ENCODE peak calls at places on chromosomes 11 and 22, in nine cellular contexts. One of them, this sample, is unnamed.
A peak's percentile ranks its signal among the peaks of the same experiment; 100 is the strongest.

GRCh38 chr11:128029219-128029722 is 558.1 kb downstream of the ETS1 start:
- DNase-seq in AG04450: no peak
- DNase-seq in sigmoid colon: no peak
- DNase-seq in A549: no peak
- DNase-seq in GM13977: no peak
- DNase-seq in ovary: no peak
- DNase-seq in fibroblast of lung: no peak
- DNase-seq in GM20000: no peak
- DNase-seq in GM23338: no peak
- DNase-seq in this sample: no peak

GRCh38 chr11:59263225-59263894 is 50.6 kb upstream of the MPEG1 start:
- DNase-seq in AG04450: no peak
- DNase-seq in sigmoid colon: no peak
- DNase-seq in A549: no peak
- DNase-seq in GM13977: no peak
- DNase-seq in ovary: no peak
- DNase-seq in fibroblast of lung: no peak
- DNase-seq in GM20000: no peak
- DNase-seq in GM23338: peak; percentile 68
- DNase-seq in this sample: no peak

GRCh38 chr11:126963603-126964353 is 36.8 kb downstream of the KIRREL3 start:
- DNase-seq in AG04450: no peak
- DNase-seq in sigmoid colon: no peak
- DNase-seq in A549: peak; percentile 88
- DNase-seq in GM13977: no peak
- DNase-seq in ovary: no peak
- DNase-seq in fibroblast of lung: no peak
- DNase-seq in GM20000: no peak
- DNase-seq in GM23338: no peak
- DNase-seq in this sample: no peak

GRCh38 chr11:129436573-129436972 is 60.9 kb downstream of the BARX2 start:
- DNase-seq in AG04450: no peak
- DNase-seq in sigmoid colon: no peak
- DNase-seq in A549: no peak
- DNase-seq in GM13977: no peak
- DNase-seq in ovary: no peak
- DNase-seq in fibroblast of lung: no peak
- DNase-seq in GM20000: no peak
- DNase-seq in GM23338: no peak
- DNase-seq in this sample: no peak

GRCh38 chr11:72670041-72670440 is 4.2 kb downstream of the PDE2A start:
- DNase-seq in AG04450: no peak
- DNase-seq in sigmoid colon: no peak
- DNase-seq in A549: no peak
- DNase-seq in GM13977: no peak
- DNase-seq in ovary: no peak
- DNase-seq in fibroblast of lung: no peak
- DNase-seq in GM20000: no peak
- DNase-seq in GM23338: peak; percentile 75
- DNase-seq in this sample: no peak

GRCh38 chr11:26569646-26570045 is 2.4 kb downstream of the MUC15 start:
- DNase-seq in AG04450: no peak
- DNase-seq in sigmoid colon: no peak
- DNase-seq in A549: no peak
- DNase-seq in GM13977: no peak
- DNase-seq in ovary: no peak
- DNase-seq in fibroblast of lung: no peak
- DNase-seq in GM20000: no peak
- DNase-seq in GM23338: no peak
- DNase-seq in this sample: no peak

GRCh38 chr22:42682113-42682851 is 33.1 kb upstream of the CYB5R3 start:
- DNase-seq in AG04450: no peak
- DNase-seq in sigmoid colon: no peak
- DNase-seq in A549: no peak
- DNase-seq in GM13977: no peak
- DNase-seq in ovary: no peak
- DNase-seq in fibroblast of lung: no peak
- DNase-seq in GM20000: no peak
- DNase-seq in GM23338: no peak
- DNase-seq in this sample: no peak

GRCh38 chr22:19962909-19963806 is 21.5 kb upstream of the TXNRD2 start:
- DNase-seq in AG04450: no peak
- DNase-seq in sigmoid colon: no peak
- DNase-seq in A549: no peak
- DNase-seq in GM13977: no peak
- DNase-seq in ovary: no peak
- DNase-seq in fibroblast of lung: no peak
- DNase-seq in GM20000: no peak
- DNase-seq in GM23338: peak; percentile 86
- DNase-seq in this sample: no peak

GRCh38 chr11:20050551-20051333 is 109.5 kb downstream of the DBX1 start:
- DNase-seq in AG04450: no peak
- DNase-seq in sigmoid colon: no peak
- DNase-seq in A549: no peak
- DNase-seq in GM13977: no peak
- DNase-seq in ovary: no peak
- DNase-seq in fibroblast of lung: no peak
- DNase-seq in GM20000: no peak
- DNase-seq in GM23338: peak; percentile 75
- DNase-seq in this sample: no peak

GRCh38 chr11:23540101-23540561 is 679.9 kb upstream of the CCDC179 start:
- DNase-seq in AG04450: peak; percentile 18
- DNase-seq in sigmoid colon: peak; percentile 44
- DNase-seq in A549: peak; percentile 27
- DNase-seq in GM13977: peak; percentile 28
- DNase-seq in ovary: no peak
- DNase-seq in fibroblast of lung: peak; percentile 53
- DNase-seq in GM20000: peak; percentile 53
- DNase-seq in GM23338: peak; percentile 72
- DNase-seq in this sample: peak; percentile 12

GRCh38 chr11:75186999-75187398 is 36.1 kb downstream of the SLCO2B1 start:
- DNase-seq in AG04450: no peak
- DNase-seq in sigmoid colon: no peak
- DNase-seq in A549: no peak
- DNase-seq in GM13977: no peak
- DNase-seq in ovary: no peak
- DNase-seq in fibroblast of lung: no peak
- DNase-seq in GM20000: no peak
- DNase-seq in GM23338: no peak
- DNase-seq in this sample: no peak

GRCh38 chr11:107011977-107012376 is 6.3 kb downstream of the GUCY1A2 start:
- DNase-seq in AG04450: no peak
- DNase-seq in sigmoid colon: no peak
- DNase-seq in A549: no peak
- DNase-seq in GM13977: no peak
- DNase-seq in ovary: no peak
- DNase-seq in fibroblast of lung: peak; percentile 54
- DNase-seq in GM20000: no peak
- DNase-seq in GM23338: no peak
- DNase-seq in this sample: no peak

GRCh38 chr11:35525501-35526175 is at the start of gene PAMR1:
- DNase-seq in AG04450: peak; percentile 65
- DNase-seq in sigmoid colon: peak; percentile 89
- DNase-seq in A549: no peak
- DNase-seq in GM13977: peak; percentile 42
- DNase-seq in ovary: peak; percentile 21
- DNase-seq in fibroblast of lung: peak; percentile 73
- DNase-seq in GM20000: peak; percentile 21
- DNase-seq in GM23338: peak; percentile 89
- DNase-seq in this sample: no peak

GRCh38 chr22:50732681-50733080 is 5.3 kb upstream of the ACR start:
- DNase-seq in AG04450: no peak
- DNase-seq in sigmoid colon: no peak
- DNase-seq in A549: no peak
- DNase-seq in GM13977: no peak
- DNase-seq in ovary: peak; percentile 3
- DNase-seq in fibroblast of lung: no peak
- DNase-seq in GM20000: no peak
- DNase-seq in GM23338: no peak
- DNase-seq in this sample: no peak

GRCh38 chr11:1916132-1916985 is 3.1 kb upstream of the TNNT3 start:
- DNase-seq in AG04450: no peak
- DNase-seq in sigmoid colon: no peak
- DNase-seq in A549: no peak
- DNase-seq in GM13977: peak; percentile 74
- DNase-seq in ovary: no peak
- DNase-seq in fibroblast of lung: no peak
- DNase-seq in GM20000: peak; percentile 69
- DNase-seq in GM23338: no peak
- DNase-seq in this sample: no peak

GRCh38 chr11:15189189-15189588 is 74.5 kb downstream of the INSC start:
- DNase-seq in AG04450: no peak
- DNase-seq in sigmoid colon: no peak
- DNase-seq in A549: no peak
- DNase-seq in GM13977: no peak
- DNase-seq in ovary: no peak
- DNase-seq in fibroblast of lung: no peak
- DNase-seq in GM20000: no peak
- DNase-seq in GM23338: no peak
- DNase-seq in this sample: no peak

GRCh38 chr11:33987975-33988580 is 63.5 kb upstream of the CAPRIN1 start:
- DNase-seq in AG04450: peak; percentile 49
- DNase-seq in sigmoid colon: peak; percentile 80
- DNase-seq in A549: peak; percentile 88
- DNase-seq in GM13977: peak; percentile 74
- DNase-seq in ovary: peak; percentile 35
- DNase-seq in fibroblast of lung: peak; percentile 90
- DNase-seq in GM20000: peak; percentile 82
- DNase-seq in GM23338: peak; percentile 95
- DNase-seq in this sample: peak; percentile 79

DNA sequence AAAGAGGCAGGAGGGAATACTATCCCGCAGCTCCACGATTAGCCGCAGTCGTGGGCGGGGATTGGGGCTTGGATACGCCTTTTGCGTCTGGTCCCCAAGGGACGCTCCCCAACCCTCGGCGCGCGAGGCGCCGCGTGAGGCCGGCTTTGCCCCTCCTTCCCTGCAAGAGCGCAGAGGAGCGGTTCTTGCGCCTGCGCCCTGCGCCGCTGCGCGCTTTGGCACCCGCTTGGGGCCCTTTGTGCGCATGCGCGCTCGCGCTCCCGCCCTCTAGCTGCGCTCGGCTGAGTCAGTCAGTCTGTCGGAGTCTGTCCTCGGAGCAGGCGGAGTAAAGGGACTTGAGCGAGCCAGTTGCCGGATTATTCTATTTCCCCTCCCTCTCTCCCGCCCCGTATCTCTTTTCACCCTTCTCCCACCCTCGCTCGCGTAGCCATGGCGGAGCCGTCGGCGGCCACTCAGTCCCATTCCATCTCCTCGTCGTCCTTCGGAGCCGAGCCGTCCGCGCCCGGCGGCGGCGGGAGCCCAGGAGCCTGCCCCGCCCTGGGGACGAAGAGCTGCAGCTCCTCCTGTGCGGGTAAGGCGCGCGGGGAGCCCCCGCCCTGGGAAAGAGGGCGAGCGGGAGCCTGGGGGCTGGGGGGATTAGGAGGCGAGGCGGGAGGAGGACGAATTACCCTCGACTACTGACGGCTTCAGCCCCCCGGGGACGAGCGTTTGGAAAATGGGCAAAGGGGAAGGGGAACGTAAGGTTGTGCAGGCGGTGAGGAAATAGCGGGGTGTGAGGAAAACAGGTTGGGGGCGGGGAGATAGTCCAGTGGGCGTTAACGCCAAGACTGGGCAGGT is at the start of gene RTN3:
- DNase-seq in AG04450: peak; percentile 97
- DNase-seq in sigmoid colon: peak; percentile 98
- DNase-seq in A549: peak; percentile 99
- DNase-seq in GM13977: peak; percentile 97
- DNase-seq in ovary: peak; percentile 99
- DNase-seq in fibroblast of lung: peak; percentile 98
- DNase-seq in GM20000: peak; percentile 97
- DNase-seq in GM23338: peak; percentile 98
- DNase-seq in this sample: peak; percentile 97
- TF ChIP-seq CTCF in AG04450: no peak
- TF ChIP-seq CTCF in sigmoid colon: no peak
- TF ChIP-seq CTCF in A549: no peak
- TF ChIP-seq CTCF in GM13977: no peak
- TF ChIP-seq CTCF in ovary: no peak
- TF ChIP-seq CTCF in fibroblast of lung: no peak
- TF ChIP-seq CTCF in GM20000: no peak
- TF ChIP-seq CTCF in GM23338: peak; percentile 28
- TF ChIP-seq CTCF in this sample: no peak

GRCh38 chr11:46346886-46347636 is at the start of gene DGKZ:
- DNase-seq in AG04450: no peak
- DNase-seq in sigmoid colon: peak; percentile 93
- DNase-seq in A549: peak; percentile 82
- DNase-seq in GM13977: peak; percentile 95
- DNase-seq in ovary: peak; percentile 94
- DNase-seq in fibroblast of lung: peak; percentile 73
- DNase-seq in GM20000: peak; percentile 97
- DNase-seq in GM23338: peak; percentile 80
- DNase-seq in this sample: peak; percentile 86
- TF ChIP-seq CTCF in AG04450: peak; percentile 49
- TF ChIP-seq CTCF in sigmoid colon: peak; percentile 9
- TF ChIP-seq CTCF in A549: peak; percentile 98
- TF ChIP-seq CTCF in GM13977: peak; percentile 96
- TF ChIP-seq CTCF in ovary: peak; percentile 99
- TF ChIP-seq CTCF in fibroblast of lung: peak; percentile 30
- TF ChIP-seq CTCF in GM20000: peak; percentile 94
- TF ChIP-seq CTCF in GM23338: peak; percentile 83
- TF ChIP-seq CTCF in this sample: peak; percentile 87

DNA sequence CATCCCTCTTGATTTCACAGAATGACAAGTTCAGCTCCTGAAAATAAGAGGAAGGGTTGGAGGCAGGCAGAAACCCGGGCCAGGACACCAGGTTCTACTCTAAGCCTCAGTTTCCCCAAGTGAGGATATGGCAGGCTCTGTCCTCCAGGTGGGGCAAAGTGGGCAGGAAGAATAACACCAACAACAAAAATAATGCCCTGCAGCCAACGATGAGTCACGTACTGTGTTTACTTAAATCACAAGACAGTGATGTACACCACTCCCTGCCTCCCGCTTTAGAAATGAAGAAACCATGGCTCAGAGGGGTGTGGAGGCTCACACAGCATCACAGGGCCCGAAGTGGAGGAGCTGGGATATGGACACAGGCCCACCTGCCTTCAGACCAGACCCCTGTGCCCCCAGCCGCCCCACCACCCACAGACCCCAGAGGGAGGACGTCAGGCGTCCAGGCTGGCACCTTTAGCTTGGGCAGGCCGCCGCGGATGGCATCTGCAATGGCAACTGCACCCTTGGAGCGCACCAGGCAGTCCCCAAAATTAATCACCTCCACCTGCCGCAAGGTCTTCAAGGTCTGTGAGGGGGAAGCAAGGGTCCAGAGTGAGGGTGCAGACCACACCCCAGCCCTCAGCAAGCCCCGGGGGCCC is 15.6 kb upstream of the CHADL start:
- DNase-seq in AG04450: peak; percentile 39
- DNase-seq in sigmoid colon: no peak
- DNase-seq in A549: peak; percentile 66
- DNase-seq in GM13977: no peak
- DNase-seq in ovary: no peak
- DNase-seq in fibroblast of lung: peak; percentile 80
- DNase-seq in GM20000: no peak
- DNase-seq in GM23338: no peak
- DNase-seq in this sample: no peak
- TF ChIP-seq CTCF in AG04450: peak; percentile 38
- TF ChIP-seq CTCF in sigmoid colon: no peak
- TF ChIP-seq CTCF in A549: no peak
- TF ChIP-seq CTCF in GM13977: no peak
- TF ChIP-seq CTCF in ovary: no peak
- TF ChIP-seq CTCF in fibroblast of lung: peak; percentile 21
- TF ChIP-seq CTCF in GM20000: no peak
- TF ChIP-seq CTCF in GM23338: no peak
- TF ChIP-seq CTCF in this sample: no peak

GRCh38 chr22:26086359-26086758 is 82.9 kb upstream of the SEZ6L start:
- DNase-seq in AG04450: no peak
- DNase-seq in sigmoid colon: no peak
- DNase-seq in A549: no peak
- DNase-seq in GM13977: no peak
- DNase-seq in ovary: no peak
- DNase-seq in fibroblast of lung: no peak
- DNase-seq in GM20000: no peak
- DNase-seq in GM23338: no peak
- DNase-seq in this sample: no peak
- TF ChIP-seq CTCF in AG04450: no peak
- TF ChIP-seq CTCF in sigmoid colon: no peak
- TF ChIP-seq CTCF in A549: no peak
- TF ChIP-seq CTCF in GM13977: peak; percentile 23
- TF ChIP-seq CTCF in ovary: no peak
- TF ChIP-seq CTCF in fibroblast of lung: no peak
- TF ChIP-seq CTCF in GM20000: no peak
- TF ChIP-seq CTCF in GM23338: peak; percentile 52
- TF ChIP-seq CTCF in this sample: no peak